ENCODE peak calls at places on chromosomes 11 and 22, in five cellular contexts. V, Q, B, U and Y are unnamed samples.

GRCh38 chr22:41762980-41763779 is 37.3 kb upstream of the CCDC134 start:
- DNase-seq in V (no peak), B (peak), U (peak), Q (peak), Y (no peak)

GRCh38 chr11:18696638-18697225 is 1.8 kb upstream of the TMEM86A start:
- DNase-seq in V (no peak), Q (no peak), B (no peak), U (no peak), Y (no peak)

GRCh38 chr22:19723165-19723989 is at the start of gene GP1BB:
- DNase-seq in V (no peak), B (peak), Q (peak), U (no peak), Y (no peak)

GRCh38 chr11:90423378-90423777 is 200.5 kb upstream of the CHORDC1 start:
- DNase-seq in V (no peak), B (no peak), U (no peak), Q (no peak), Y (no peak)

GRCh38 chr22:26170795-26171194 is 1.5 kb downstream of the SEZ6L start:
- DNase-seq in B (peak), Q (peak), V (no peak), U (no peak), Y (no peak)

GRCh38 chr11:65489061-65489705 is 9.7 kb upstream of the MALAT1 start:
- DNase-seq in Q (no peak), U (peak), V (no peak), B (peak), Y (no peak)

GRCh38 chr11:101128571-101129202 is 926 bp downstream of the PGR start:
- DNase-seq in V (no peak), U (no peak), B (peak), Q (peak), Y (no peak)

GRCh38 chr22:35312198-35313059 is 12.7 kb downstream of the TOM1 start:
- DNase-seq in Q (no peak), B (no peak), V (no peak), U (peak), Y (no peak)

GRCh38 chr11:120814531-120815259 is 209.2 kb upstream of the TBCEL start:
- DNase-seq in V (no peak), Q (no peak), U (no peak), B (no peak), Y (no peak)

GRCh38 chr11:134784046-134784445 is 372.0 kb upstream of the B3GAT1 start:
- DNase-seq in V (no peak), U (no peak), Q (no peak), B (no peak), Y (no peak)
- TF ChIP-seq KDM1A in V (no peak), U (no peak), Q (no peak), B (no peak), Y (no peak)

GRCh38 chr11:127350476-127350875 is 349.9 kb upstream of the KIRREL3 start:
- DNase-seq in U (no peak), B (no peak), Q (no peak), V (no peak), Y (no peak)
- TF ChIP-seq MAX in U (no peak), B (no peak), Q (no peak), V (no peak), Y (no peak)

DNA sequence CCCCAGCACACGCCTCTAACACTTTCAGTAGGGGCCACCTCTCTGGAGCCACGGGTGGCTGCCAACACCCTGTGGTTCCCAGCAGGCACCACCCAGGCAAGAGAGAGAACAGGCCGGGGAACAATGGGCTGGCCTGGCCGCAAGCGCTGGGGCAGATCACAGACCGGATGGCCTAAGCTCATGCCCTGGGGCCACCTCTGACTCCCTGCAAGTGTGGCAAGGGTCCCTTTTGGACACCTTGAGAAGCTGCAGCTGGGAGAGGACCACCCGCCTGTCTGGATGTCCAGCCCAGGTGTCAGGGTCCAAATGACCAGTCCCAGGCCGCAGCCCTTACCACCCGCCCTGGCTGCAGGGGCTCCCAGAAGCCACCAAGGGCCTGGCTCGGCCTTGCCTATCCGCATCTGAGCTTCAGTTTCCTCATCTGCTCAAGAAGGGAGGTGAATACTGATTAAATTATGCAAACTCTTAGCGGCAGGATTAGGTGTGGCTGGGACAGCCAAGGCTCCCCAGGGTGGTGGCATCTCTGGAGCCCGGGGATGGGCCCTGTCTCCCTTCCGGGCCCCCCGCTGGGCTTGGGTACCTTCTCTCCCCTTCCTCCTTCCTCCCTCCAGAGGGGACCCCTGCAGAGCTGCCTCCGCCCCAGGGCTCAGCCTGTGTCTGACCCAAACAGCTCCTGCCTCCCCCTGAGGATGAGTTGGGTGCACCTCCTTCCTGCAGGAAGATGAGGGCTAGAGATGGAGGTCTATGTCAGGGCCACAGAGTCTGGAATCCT is 785 bp upstream of the SUSD2 start:
- DNase-seq in U (no peak), Q (no peak), B (no peak), V (no peak), Y (no peak)
- TF ChIP-seq KDM1A in U (no peak), Q (no peak), B (no peak), V (no peak), Y (no peak)

GRCh38 chr22:29006346-29006745 is 55.3 kb downstream of the C22orf31 start:
- DNase-seq in V (no peak), B (no peak), Q (no peak), U (no peak), Y (no peak)

GRCh38 chr22:29003975-29004646 is 57.5 kb downstream of the C22orf31 start:
- DNase-seq in V (no peak), U (peak), Q (no peak), B (peak), Y (no peak)

GRCh38 chr22:29002603-29003002 is 59.0 kb downstream of the C22orf31 start:
- DNase-seq in U (no peak), Q (no peak), B (no peak), V (no peak), Y (no peak)

GRCh38 chr22:29003552-29003951 is 58.1 kb downstream of the C22orf31 start:
- DNase-seq in V (no peak), U (no peak), Q (no peak), B (no peak), Y (no peak)

GRCh38 chr22:29004647-29005371 is 56.8 kb downstream of the C22orf31 start:
- DNase-seq in U (peak), V (no peak), Q (peak), B (peak), Y (no peak)
- TF ChIP-seq MAX in U (peak), V (no peak), Q (no peak), B (peak), Y (no peak)

DNA sequence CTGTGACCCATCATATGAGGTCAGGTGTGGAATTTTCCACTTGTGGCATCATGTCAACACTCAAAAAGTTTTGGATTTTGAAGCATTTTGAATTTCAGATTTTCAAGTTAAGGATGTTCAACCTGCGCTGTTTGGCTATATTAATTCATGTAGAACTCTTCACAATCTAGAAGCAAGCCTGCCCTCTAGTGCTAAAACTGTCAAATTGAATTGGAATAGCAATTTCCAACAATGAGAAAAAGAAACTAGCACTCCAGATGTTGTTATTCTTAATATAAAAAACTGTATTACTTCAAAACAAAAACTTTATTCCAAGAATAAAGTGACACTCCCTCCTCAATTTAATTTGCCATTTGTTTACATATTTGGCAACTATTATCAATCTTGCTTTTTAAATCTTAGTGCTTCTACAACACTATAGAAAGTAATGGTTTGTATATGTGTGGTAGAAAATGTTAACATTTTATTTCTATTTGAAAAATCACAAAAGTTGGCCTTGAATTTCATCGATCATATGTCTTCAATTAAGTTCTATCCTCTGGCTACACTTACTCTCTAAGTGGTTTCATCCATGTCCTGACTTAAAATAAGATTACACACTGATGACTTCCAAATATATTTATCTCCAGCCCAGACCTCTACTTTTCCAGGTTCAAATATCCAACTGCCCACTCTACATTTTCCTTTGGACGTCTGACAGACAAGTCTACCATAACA is 36.6 kb downstream of the DCUN1D5 start:
- DNase-seq in U (peak), Q (peak), B (no peak), V (no peak), Y (no peak)
- TF ChIP-seq KDM1A in U (no peak), Q (no peak), B (no peak), V (no peak), Y (no peak)

DNA sequence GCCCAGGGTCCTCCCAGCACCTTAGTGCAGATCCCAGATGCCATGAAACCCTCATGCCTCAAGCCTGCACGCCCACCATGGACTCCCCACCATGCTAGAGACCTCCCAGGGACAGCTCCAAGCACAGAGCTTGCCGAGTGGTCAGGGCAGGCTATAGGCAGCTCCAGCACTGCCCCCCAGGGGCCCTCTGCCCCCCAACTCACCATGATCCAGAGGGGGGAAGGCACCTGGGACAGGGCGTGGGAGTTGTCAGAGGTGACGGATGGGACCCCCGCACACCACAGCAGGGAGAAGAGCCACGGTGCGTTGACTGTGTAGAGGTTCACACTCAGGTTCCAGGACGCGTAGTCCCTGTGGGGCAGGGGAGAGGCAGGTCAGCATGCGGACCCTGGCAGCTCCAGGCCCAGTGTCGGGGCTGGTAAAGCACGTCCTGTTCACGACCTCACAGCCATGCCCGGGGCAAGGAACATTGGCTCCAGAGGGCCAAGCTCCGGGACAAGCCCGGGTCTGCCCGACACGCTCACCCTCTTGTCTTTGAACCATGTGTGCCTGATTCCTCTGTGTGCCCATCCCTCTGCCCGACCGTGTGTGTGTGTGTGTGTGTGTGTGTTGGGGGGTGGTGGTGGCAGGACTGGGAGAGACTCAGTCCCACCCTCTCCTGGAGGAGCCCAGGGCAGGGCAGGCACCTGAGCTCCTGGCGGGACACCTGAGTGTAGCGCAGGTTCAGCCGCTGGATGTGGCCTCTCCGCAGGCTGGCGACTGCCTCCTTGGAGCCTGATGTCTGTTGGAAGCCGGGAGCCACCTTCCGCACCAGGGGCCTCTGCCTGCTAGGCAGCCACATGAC is 8.2 kb upstream of the KLHL35 start:
- DNase-seq in Q (no peak), B (no peak), V (no peak), U (no peak), Y (no peak)
- TF ChIP-seq MAX in Q (no peak), B (no peak), V (no peak), U (no peak), Y (no peak)

GRCh38 chr11:119490253-119491006 is 67.5 kb upstream of the THY1 start:
- DNase-seq in U (no peak), Q (no peak), B (no peak), V (no peak), Y (no peak)

GRCh38 chr11:119488256-119488995 is 65.5 kb upstream of the THY1 start:
- DNase-seq in U (no peak), V (no peak), B (peak), Q (no peak), Y (no peak)

GRCh38 chr11:119489087-119489486 is 66.1 kb upstream of the THY1 start:
- DNase-seq in V (no peak), B (peak), Q (no peak), U (no peak), Y (no peak)

GRCh38 chr11:119493712-119494111 is 70.7 kb upstream of the THY1 start:
- DNase-seq in Q (peak), V (no peak), U (no peak), B (peak), Y (no peak)

DNA sequence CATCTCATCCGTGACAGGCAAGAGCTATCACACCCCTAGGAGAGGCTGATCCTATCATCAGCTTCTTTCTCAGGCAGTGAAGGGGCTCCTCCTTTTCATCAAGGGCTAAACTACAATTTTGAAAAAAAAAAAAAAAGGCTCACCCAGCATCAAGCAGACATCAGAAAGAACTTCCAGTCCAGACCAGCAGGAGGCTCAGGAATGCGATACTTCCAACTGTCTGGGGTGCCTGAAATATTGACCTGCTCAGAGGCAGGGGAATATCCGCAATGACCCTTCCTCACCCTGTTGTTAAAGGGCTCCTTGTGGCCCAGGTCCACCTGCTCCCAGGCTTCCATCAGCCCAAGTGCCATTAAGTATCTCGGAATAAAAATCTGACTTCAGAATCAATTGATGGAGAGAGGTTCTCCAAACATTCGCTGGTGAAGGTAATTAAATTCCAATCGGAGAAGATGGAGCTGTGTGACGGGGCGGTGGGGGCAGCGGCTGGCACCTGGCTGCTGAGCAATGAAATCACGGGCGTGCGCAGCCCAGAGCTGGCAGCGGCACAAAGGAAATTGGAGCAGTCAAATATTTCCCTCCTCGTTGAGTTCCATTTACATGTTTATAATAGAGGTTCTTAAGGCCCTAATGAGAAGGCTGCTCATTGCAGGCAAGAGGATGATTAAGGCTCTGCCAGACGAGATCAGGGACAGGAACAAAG is 68.9 kb upstream of the THY1 start:
- DNase-seq in Q (peak), V (no peak), U (no peak), B (no peak), Y (no peak)
- TF ChIP-seq KDM1A in Q (no peak), V (no peak), U (no peak), B (no peak), Y (no peak)

DNA sequence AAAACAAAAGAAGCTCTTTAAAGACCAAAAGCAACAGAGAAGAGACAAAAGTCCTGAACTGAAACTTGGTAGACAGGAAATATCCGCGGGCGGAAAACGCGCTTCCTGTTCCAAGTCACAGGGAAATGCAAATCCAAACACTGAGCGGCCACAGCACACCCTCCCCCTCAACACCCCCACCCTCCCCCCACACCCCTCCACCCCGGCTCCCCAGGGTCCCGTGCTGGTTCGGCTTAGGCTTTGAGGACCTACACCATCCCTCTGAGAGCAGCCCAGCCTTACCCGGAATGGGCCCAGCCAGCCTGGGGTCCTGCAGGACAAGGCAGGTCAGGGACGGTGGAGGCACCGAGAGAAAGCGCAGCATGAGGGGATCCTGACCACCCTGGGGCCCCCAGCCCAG is 160.4 kb downstream of the BRD1 start:
- DNase-seq in U (no peak), Q (no peak), B (peak), V (no peak), Y (no peak)
- TF ChIP-seq MAX in U (no peak), Q (no peak), B (no peak), V (no peak), Y (no peak)

DNA sequence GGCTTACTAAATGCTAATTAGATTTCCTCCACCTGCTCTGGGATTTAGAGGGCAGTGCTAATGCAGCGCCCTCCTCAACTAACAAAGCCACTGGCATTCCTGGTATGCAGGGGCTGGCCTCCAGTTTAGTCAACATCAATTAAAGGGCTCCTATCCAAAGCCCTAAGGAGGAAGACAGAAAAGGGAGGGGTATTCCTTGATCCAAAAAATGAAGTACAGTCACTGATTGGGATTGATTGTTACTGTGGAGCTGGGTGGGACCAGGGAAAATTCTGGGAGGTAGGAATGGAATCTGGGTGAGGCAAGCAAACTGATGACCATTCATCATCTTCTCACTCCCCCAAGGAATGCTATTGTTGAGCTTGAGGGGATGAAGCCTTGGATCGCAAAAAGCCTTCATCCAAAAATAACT is 52.2 kb downstream of the GAB2 start:
- DNase-seq in B (peak), V (no peak), Q (no peak), U (peak), Y (no peak)
- TF ChIP-seq KDM1A in B (no peak), V (no peak), Q (no peak), U (no peak), Y (no peak)